ENCODE peak calls at places on chromosomes 5 and 9, in six cellular contexts. S is kidney epithelial cell; F is CD8-positive, alpha-beta T cell; A is ovary; C is heart left ventricle; V is psoas muscle. E is an unnamed sample.

GRCh38 chr5:95178046-95178651 is 106.7 kb downstream of the MCTP1 start:
- DNase-seq in V (no peak), C (no peak), S (peak), A (no peak), F (no peak), E (peak)

GRCh38 chr5:154755361-154756202 is at the start of gene LARP1:
- DNase-seq in S (no peak), F (no peak), C (peak), V (no peak), A (no peak), E (no peak)

GRCh38 chr5:93575466-93575865 is 5.6 kb downstream of the NR2F1-AS1 start:
- DNase-seq in S (no peak), F (no peak), V (no peak), C (no peak), A (no peak), E (no peak)

GRCh38 chr5:14029185-14029584 is 84.7 kb upstream of the DNAH5 start:
- DNase-seq in V (no peak), A (no peak), F (no peak), C (no peak), S (no peak), E (no peak)

GRCh38 chr9:87249029-87249428 is 248.6 kb upstream of the DAPK1 start:
- DNase-seq in S (no peak), V (no peak), A (no peak), F (no peak), C (no peak), E (no peak)

GRCh38 chr9:18478517-18479361 is 4.8 kb downstream of the ADAMTSL1 start:
- DNase-seq in A (no peak), V (no peak), F (no peak), C (no peak), S (no peak), E (no peak)

GRCh38 chr5:109387408-109387974 is 22.3 kb downstream of the PJA2 start:
- DNase-seq in V (no peak), C (no peak), F (no peak), A (no peak), S (no peak), E (no peak)

GRCh38 chr9:21081999-21082398 is 4.3 kb upstream of the IFNB1 start:
- DNase-seq in A (no peak), V (no peak), S (no peak), C (no peak), F (no peak), E (no peak)

GRCh38 chr9:21836437-21837161 is 34.2 kb downstream of the MTAP start:
- DNase-seq in F (no peak), C (no peak), V (no peak), S (peak), A (no peak), E (no peak)

GRCh38 chr5:170614071-170614490 is 110.3 kb downstream of the KCNIP1 start:
- DNase-seq in C (no peak), S (no peak), F (no peak), V (no peak), A (no peak), E (peak)

GRCh38 chr9:132947751-132948150 is 3.3 kb upstream of the TSC1 start:
- DNase-seq in C (no peak), F (no peak), A (no peak), S (no peak), V (no peak), E (no peak)

GRCh38 chr5:14895301-14895700 is 23.7 kb upstream of the ANKH start:
- DNase-seq in F (no peak), S (no peak), C (no peak), A (no peak), V (no peak), E (no peak)

GRCh38 chr5:109589983-109590382 is 99.7 kb upstream of the MAN2A1 start:
- DNase-seq in F (no peak), S (no peak), V (no peak), A (no peak), C (no peak), E (peak)

GRCh38 chr5:113123563-113123962 is 147.0 kb downstream of the DCP2 start:
- DNase-seq in C (no peak), F (no peak), A (no peak), S (peak), V (no peak), E (peak)

GRCh38 chr5:35773936-35774335 is 82.8 kb upstream of the IL7R start:
- DNase-seq in A (no peak), C (no peak), V (no peak), S (no peak), F (no peak), E (no peak)

GRCh38 chr5:132322266-132322665 is 28.1 kb downstream of the SLC22A4 start:
- DNase-seq in S (no peak), F (no peak), A (no peak), V (no peak), C (no peak), E (peak)

GRCh38 chr5:848671-849111 is 2.1 kb downstream of the ZDHHC11 start:
- DNase-seq in A (no peak), C (no peak), S (no peak), F (no peak), V (peak), E (no peak)

GRCh38 chr9:82223442-82223841 is 234.9 kb downstream of the SPATA31D1 start:
- DNase-seq in F (no peak), V (no peak), C (no peak), A (no peak), S (no peak), E (no peak)

GRCh38 chr5:184461-184860 is 6.8 kb upstream of the LRRC14B start:
- DNase-seq in V (peak), A (no peak), F (no peak), C (no peak), S (no peak), E (no peak)

GRCh38 chr9:8762676-8763075 is 963.1 kb upstream of the DMAC1 start:
- DNase-seq in C (no peak), S (no peak), V (no peak), A (no peak), F (no peak), E (peak)

GRCh38 chr5:103247120-103247519 is 11.4 kb upstream of the MACIR start:
- DNase-seq in V (no peak), S (no peak), A (no peak), C (no peak), F (no peak), E (no peak)

GRCh38 chr5:171872666-171873065 is 87.0 kb downstream of the SMIM23 start:
- DNase-seq in F (no peak), V (no peak), S (no peak), A (no peak), C (no peak), E (no peak)

GRCh38 chr9:133604856-133605255 is 4.3 kb downstream of the FAM163B start:
- DNase-seq in A (no peak), F (no peak), S (no peak), C (no peak), V (no peak), E (no peak)

GRCh38 chr5:72849546-72849945 is 33.1 kb downstream of the TNPO1 start:
- DNase-seq in V (no peak), F (no peak), S (no peak), A (no peak), C (no peak), E (no peak)

GRCh38 chr5:181131514-181131913 is 545 bp upstream of the OR2V1 start:
- DNase-seq in A (no peak), F (no peak), S (no peak), V (no peak), C (no peak), E (no peak)

GRCh38 chr5:95712347-95712958 is 18.7 kb upstream of the RHOBTB3 start:
- DNase-seq in V (no peak), A (no peak), F (no peak), S (peak), C (no peak), E (peak)

GRCh38 chr5:176595386-176595943 is 14.5 kb downstream of the GPRIN1 start:
- DNase-seq in C (no peak), V (no peak), S (no peak), A (no peak), F (no peak), E (no peak)

GRCh38 chr5:161544350-161544765 is 2.2 kb downstream of the GABRB2 start:
- DNase-seq in C (no peak), V (no peak), F (no peak), A (no peak), S (no peak), E (peak)

GRCh38 chr9:125508261-125508660 is 198.7 kb downstream of the MAPKAP1 start:
- DNase-seq in V (no peak), F (no peak), A (no peak), C (no peak), S (no peak), E (no peak)

GRCh38 chr9:14011799-14012560 is 302.0 kb downstream of the NFIB start:
- DNase-seq in C (no peak), F (no peak), A (no peak), V (no peak), S (no peak), E (peak)

GRCh38 chr9:447230-448025 is 232.8 kb downstream of the DOCK8 start:
- DNase-seq in C (no peak), A (no peak), F (peak), V (no peak), S (peak), E (no peak)

GRCh38 chr9:5632540-5632939 is 3.6 kb downstream of the RIC1 start:
- DNase-seq in C (no peak), F (no peak), A (no peak), S (no peak), V (no peak), E (no peak)
- H3K4me3 ChIP-seq in C (no peak), F (no peak), A (no peak), S (no peak), V (peak), E (peak)

GRCh38 chr5:80569086-80569960 is 757 bp downstream of the ANKRD34B start:
- DNase-seq in V (no peak), A (no peak), C (no peak), F (no peak), S (no peak), E (peak)
- H3K4me3 ChIP-seq in V (peak), A (no peak), C (peak), F (no peak), S (peak), E (peak)

GRCh38 chr5:61245486-61245885 is 83.2 kb upstream of the SMIM15 start:
- DNase-seq in F (no peak), S (no peak), V (no peak), A (no peak), C (no peak), E (no peak)

GRCh38 chr5:61246768-61247307 is 84.6 kb upstream of the SMIM15 start:
- DNase-seq in C (no peak), F (no peak), S (no peak), V (no peak), A (no peak), E (no peak)

DNA sequence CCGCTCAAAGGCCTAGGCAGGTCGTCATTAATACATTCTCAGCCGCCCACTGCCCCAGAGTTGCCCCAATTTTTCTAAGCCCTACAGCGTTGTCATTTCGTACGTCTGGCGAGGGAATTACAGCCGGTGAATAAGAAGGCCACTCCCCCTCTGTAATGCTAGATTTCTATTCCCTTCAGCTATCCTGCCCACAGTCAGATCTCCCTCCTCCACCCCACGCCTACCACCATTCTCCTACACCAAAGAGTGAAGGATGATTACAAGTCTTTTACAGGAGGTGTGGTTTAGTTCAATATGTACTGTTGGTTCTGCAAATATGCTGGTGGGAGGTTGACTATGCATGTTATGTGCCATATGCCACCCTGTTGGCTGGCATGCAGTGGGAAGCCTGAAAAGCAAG is 83.7 kb upstream of the SMIM15 start:
- DNase-seq in V (no peak), A (no peak), C (no peak), F (no peak), S (no peak), E (no peak)
- H3K4me3 ChIP-seq in V (no peak), A (no peak), C (no peak), F (no peak), S (no peak), E (no peak)

GRCh38 chr9:89522261-89522978 is 24.5 kb upstream of the SEMA4D start:
- DNase-seq in A (no peak), V (no peak), S (no peak), C (no peak), F (peak), E (no peak)
- H3K4me3 ChIP-seq in A (no peak), V (no peak), S (no peak), C (no peak), F (peak), E (no peak)

DNA sequence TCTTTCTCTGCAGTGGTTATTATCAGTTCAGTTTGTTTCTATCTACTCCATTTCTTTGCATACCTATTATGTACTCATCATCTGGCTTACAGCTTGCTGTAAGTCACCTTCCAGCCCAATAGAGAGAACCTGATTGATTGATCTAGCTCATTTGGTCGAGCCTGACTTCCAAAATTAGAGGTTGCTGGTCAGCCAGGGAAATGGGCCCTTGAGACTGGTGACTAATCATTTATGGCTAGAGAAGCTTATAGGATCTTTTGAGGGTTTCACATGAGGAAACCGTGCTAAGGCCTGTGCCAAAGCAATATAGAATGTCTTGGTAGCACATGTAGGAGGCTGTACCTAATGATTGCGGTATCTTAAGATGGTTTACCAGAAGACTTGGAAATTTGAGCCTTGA is 5.8 kb downstream of the SREK1 start:
- DNase-seq in C (no peak), V (no peak), F (no peak), A (no peak), S (no peak), E (no peak)
- H3K4me3 ChIP-seq in C (no peak), V (no peak), F (no peak), A (no peak), S (no peak), E (no peak)

GRCh38 chr9:104080983-104081382 is 13.1 kb upstream of the SMC2 start:
- DNase-seq in F (no peak), A (no peak), S (no peak), V (no peak), C (no peak), E (no peak)

GRCh38 chr9:104075801-104076753 is 18.0 kb upstream of the SMC2 start:
- DNase-seq in V (no peak), S (peak), A (no peak), C (no peak), F (no peak), E (no peak)

GRCh38 chr9:104082147-104082546 is 12.0 kb upstream of the SMC2 start:
- DNase-seq in C (no peak), V (no peak), F (no peak), A (no peak), S (no peak), E (no peak)

GRCh38 chr9:104074876-104075275 is 19.2 kb upstream of the SMC2 start:
- DNase-seq in C (no peak), S (peak), A (no peak), F (no peak), V (no peak), E (no peak)

GRCh38 chr9:104078596-104078995 is 15.5 kb upstream of the SMC2 start:
- DNase-seq in F (no peak), V (no peak), A (no peak), S (no peak), C (no peak), E (no peak)
- H3K4me3 ChIP-seq in F (no peak), V (no peak), A (no peak), S (no peak), C (no peak), E (no peak)

GRCh38 chr9:11457809-11458785 is 845.3 kb upstream of the PTPRD start:
- DNase-seq in V (no peak), C (no peak), S (no peak), A (no peak), F (no peak), E (peak)
- H3K4me3 ChIP-seq in V (no peak), C (no peak), S (no peak), A (no peak), F (no peak), E (no peak)

GRCh38 chr9:136846376-136847064 is 2.7 kb upstream of the PHPT1 start:
- DNase-seq in V (no peak), F (no peak), S (no peak), C (no peak), A (no peak), E (peak)
- H3K4me3 ChIP-seq in V (peak), F (no peak), S (peak), C (peak), A (no peak), E (no peak)